ENCODE peak calls at places on chromosomes 11 and 22, in four cellular contexts. R is PC-3, M is H1, W is PC-9. O is an unnamed sample.

GRCh38 chr11:114060402-114061052 is 1.0 kb downstream of the ZBTB16 start:
- DNase-seq in R (no peak), M (no peak), W (no peak), O (peak)

GRCh38 chr22:19688301-19689290 is 25.7 kb upstream of the SEPTIN5 start:
- DNase-seq in R (no peak), M (no peak), W (no peak), O (no peak)

GRCh38 chr11:130272336-130272735 is 42.4 kb downstream of the ZBTB44 start:
- DNase-seq in R (no peak), M (no peak), W (no peak), O (no peak)

GRCh38 chr11:93020248-93021088 is 51.0 kb downstream of the MTNR1B start:
- DNase-seq in R (peak), M (no peak), W (peak), O (peak)

GRCh38 chr22:45889093-45889538 is 87.8 kb downstream of the WNT7B start:
- DNase-seq in R (no peak), M (no peak), W (no peak), O (no peak)

GRCh38 chr11:1523779-1524178 is 37.2 kb upstream of the MOB2 start:
- DNase-seq in R (no peak), M (no peak), W (no peak), O (no peak)

GRCh38 chr22:42368379-42369249 is 63.6 kb downstream of the NFAM1 start:
- DNase-seq in R (no peak), M (no peak), W (peak), O (no peak)

GRCh38 chr11:87266751-87267150 is 229.0 kb downstream of the TMEM135 start:
- DNase-seq in R (no peak), M (no peak), W (no peak), O (no peak)

GRCh38 chr22:33874206-33874605 is 46.1 kb downstream of the LARGE1 start:
- DNase-seq in R (no peak), M (no peak), W (no peak), O (no peak)

GRCh38 chr11:3950996-3951662 is 95.7 kb downstream of the STIM1 start:
- DNase-seq in R (no peak), M (no peak), W (no peak), O (peak)

GRCh38 chr11:64451856-64452255 is 92.9 kb downstream of the RPS6KA4 start:
- DNase-seq in R (no peak), M (no peak), W (no peak), O (no peak)

GRCh38 chr11:64448599-64449380 is 89.8 kb downstream of the RPS6KA4 start:
- DNase-seq in R (peak), M (peak), W (peak), O (peak)

GRCh38 chr11:64447717-64448598 is 89.0 kb downstream of the RPS6KA4 start:
- DNase-seq in R (peak), M (no peak), W (no peak), O (no peak)

GRCh38 chr11:64450168-64450560 is 91.2 kb downstream of the RPS6KA4 start:
- DNase-seq in R (no peak), M (no peak), W (no peak), O (no peak)

DNA sequence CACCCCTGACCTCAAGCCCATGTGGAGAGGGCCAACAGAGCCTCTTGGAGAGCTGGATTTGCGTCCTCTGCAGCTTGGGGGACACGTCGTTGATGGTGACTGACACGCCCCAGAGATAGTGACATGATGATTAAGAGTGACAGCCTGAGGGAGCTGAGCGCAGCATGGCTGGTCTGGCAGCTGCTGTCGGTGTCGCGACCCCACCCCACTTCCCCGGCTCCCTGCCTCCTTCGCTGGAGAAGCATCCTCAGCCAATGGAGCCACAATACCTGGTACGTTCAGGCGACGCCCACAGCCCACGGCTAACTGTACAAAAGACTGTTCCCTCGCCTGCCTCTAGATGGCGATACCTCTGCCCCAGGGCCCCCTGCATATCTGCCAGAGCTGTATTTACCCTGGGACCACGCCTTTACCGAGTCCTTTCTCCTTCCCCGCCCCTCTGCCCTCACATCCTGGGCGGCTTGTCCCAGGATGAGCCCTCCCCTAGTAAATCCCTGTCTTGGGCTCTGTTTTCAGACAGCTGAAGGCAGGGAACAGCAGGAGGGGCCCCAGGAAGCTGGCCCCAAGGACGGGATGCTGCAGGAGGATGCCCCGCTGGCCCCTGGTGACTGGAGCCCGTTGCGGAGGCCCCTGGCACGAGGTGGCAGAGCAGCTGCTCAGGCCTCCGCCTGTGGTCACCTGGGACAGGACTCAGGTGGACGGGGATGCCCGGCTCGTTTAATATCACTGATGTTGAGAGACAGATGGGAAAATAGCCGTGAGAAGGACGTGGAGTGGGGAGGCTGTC is 90.6 kb downstream of the RPS6KA4 start:
- DNase-seq in R (peak), M (peak), W (peak), O (peak)
- H3K4me3 ChIP-seq in R (peak), M (peak), W (peak), O (no peak)

GRCh38 chr22:24995649-24996180 is 43.2 kb downstream of the KIAA1671 start:
- DNase-seq in R (no peak), M (no peak), W (no peak), O (no peak)
- H3K27ac ChIP-seq in R (peak), M (peak), W (no peak), O (peak)

DNA sequence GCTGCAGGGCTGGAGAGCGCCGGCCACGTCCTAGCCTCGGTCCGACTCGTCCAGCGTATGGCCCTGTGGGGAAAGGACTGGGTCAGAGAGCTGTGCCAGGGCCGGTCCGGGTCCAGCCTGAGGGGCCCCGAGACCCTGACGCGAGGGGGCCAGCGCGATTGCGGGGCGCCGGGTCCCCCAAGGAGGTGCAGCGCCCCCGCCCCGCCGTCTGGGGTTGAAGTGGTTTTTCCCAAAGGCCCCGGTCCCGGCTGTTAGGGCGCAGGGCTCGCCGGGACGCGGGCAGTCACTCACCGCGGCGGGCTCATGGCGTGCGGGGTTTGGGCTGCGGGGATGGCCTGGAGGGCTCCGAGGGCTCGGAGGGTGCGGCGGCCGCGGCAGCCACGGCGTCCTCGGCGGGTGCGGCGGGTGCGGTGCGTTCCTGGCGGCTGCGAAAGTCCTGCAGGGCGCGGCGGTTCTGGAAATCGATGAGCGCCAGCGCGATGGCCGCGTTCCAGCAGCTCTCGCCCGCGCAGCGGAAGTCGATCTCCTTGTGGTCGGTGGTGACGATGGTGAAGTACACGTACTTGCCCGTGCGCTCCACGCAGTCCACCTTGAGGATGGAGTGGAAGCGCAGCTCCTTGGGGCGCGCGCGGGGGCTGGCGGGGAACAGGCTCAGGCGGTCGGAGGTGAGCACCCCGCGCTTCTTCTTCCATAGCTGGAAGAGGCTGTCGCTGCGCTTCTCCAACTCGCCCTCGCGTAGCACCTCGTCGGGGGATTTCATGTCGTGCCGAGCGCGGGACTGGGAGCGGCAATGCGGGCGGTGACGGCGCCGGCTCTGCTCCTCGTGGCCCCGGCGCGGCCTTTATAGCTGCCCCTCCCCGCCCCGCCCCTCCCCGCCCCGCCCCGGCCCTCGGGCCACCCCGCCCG is at the start of gene PHLDA2:
- DNase-seq in R (peak), M (no peak), W (no peak), O (peak)
- H3K4me3 ChIP-seq in R (peak), M (peak), W (peak), O (peak)

DNA sequence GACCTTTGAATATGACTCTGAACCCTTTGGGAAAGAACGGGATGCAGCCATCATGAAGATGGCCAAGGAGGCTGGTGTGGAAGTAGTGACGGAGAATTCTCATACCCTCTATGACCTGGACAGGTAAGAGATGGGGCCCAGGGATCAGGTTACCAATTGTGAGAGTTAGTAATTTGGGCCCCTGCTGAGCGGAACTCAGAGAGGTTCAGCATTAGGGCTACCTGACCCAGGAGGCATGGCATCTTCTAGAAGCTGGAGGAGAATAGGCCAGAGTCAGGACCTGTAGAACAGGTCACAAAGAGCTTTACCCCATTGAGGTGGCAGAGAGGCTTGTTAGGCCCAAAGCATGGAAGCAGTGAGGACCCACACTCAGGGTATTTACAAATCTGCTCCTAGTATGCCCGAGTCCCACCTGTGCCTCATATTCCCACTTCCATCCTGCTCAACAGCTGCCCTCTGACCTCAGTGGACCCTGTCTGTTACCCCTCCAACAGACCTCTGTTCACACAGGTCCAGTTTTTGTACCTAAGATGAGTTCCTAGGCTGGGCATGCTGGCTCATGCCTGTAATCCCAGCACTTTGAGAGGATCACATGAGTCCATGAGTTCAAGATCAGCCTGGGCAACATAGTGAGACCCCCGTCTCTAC is 11.6 kb downstream of the CRY2 start:
- DNase-seq in R (no peak), M (no peak), W (no peak), O (no peak)
- H3K27ac ChIP-seq in R (no peak), M (no peak), W (no peak), O (peak)

DNA sequence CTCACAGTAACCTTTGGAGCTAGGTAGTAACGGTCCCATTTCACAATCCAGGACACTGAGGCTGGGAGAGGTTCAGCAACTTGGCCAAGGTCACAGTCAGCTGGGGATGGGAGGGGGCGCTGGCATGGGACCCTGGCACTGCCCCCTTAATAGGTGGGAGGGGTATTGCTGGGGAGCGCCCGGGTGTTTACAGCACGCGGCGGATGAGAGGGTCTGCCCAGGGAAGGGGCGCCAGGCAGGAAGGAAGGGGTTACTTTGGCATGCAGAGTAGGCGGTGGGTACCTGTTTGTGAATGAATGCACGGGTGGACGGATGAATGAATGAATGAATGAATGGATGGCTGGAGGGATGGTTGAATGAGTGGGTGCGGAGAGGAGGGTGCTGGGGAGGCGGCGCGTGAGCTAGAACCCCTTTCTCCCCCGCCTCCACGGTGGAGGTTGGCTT is 628 bp upstream of the FLRT1 start:
- DNase-seq in R (no peak), M (no peak), W (no peak), O (no peak)
- H3K4me3 ChIP-seq in R (no peak), M (peak), W (no peak), O (peak)

GRCh38 chr11:69009441-69010211 is 3.4 kb downstream of the MRGPRF start:
- DNase-seq in R (no peak), M (no peak), W (no peak), O (no peak)

GRCh38 chr11:69007978-69008381 is 5.1 kb downstream of the MRGPRF start:
- DNase-seq in R (no peak), M (no peak), W (peak), O (no peak)

GRCh38 chr11:69006816-69007215 is 6.2 kb downstream of the MRGPRF start:
- DNase-seq in R (no peak), M (no peak), W (no peak), O (no peak)

GRCh38 chr11:69010361-69010891 is 2.6 kb downstream of the MRGPRF start:
- DNase-seq in R (peak), M (no peak), W (peak), O (no peak)

DNA sequence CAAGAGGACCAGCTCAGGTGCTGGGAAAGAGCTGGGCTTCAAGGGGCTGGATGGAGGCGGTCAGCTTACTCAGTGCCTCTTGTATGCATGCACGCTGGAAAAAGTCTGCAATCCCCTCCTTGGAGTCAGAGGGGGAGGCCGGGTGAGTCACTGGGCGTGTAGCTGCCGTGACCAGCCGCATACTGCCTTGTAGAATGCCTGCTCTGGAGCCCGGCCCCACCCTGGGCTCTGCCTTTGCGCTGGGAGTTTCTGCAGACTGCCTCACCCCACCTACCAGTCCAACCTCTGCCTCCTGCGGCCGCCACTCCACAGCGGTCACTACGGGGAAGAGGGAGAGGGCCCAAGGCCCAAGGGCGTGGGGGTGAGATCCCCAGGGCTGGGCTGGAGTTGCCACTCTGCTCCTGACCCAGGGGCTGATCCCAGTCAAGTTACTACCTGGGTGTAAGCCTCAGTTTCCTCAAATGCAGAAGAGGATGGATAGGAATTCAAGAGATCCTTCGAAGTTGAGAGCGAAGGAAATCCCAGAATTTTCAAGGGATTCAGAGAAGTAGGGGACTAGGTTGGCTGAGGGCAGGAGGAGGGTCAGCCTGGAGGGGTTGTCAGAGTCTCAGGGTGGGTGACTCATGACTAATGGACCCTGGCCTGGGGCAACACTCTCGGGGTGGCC is 4.1 kb downstream of the MRGPRF start:
- DNase-seq in R (peak), M (peak), W (peak), O (no peak)
- H3K27ac ChIP-seq in R (peak), M (no peak), W (peak), O (no peak)

O was measured in cardiac muscle cell.